ENCODE peak calls at places on chromosomes 7 and 10, in seven cellular contexts. One of them, this sample, is unnamed. For H3K4me1, the result is how much of the 10 kb centered on the place peaks cover.

GRCh38 chr7:81648716-81649115 is 121.1 kb downstream of the HGF start:
- DNase-seq in aorta: no peak
- DNase-seq in left ventricle myocardium inferior: no peak
- DNase-seq in breast epithelium: no peak
- DNase-seq in sigmoid colon: no peak
- DNase-seq in BE2C: no peak
- DNase-seq in OCI-LY7: no peak
- DNase-seq in this sample: no peak

GRCh38 chr10:510415-510881 is 179.0 kb downstream of the DIP2C start:
- DNase-seq in aorta: peak
- DNase-seq in left ventricle myocardium inferior: peak
- DNase-seq in breast epithelium: no peak
- DNase-seq in sigmoid colon: peak
- DNase-seq in BE2C: no peak
- DNase-seq in OCI-LY7: peak
- DNase-seq in this sample: no peak

GRCh38 chr10:103820101-103821062 is 35.0 kb downstream of the SH3PXD2A start:
- DNase-seq in aorta: peak
- DNase-seq in left ventricle myocardium inferior: peak
- DNase-seq in breast epithelium: peak
- DNase-seq in sigmoid colon: peak
- DNase-seq in BE2C: peak
- DNase-seq in OCI-LY7: no peak
- DNase-seq in this sample: no peak

GRCh38 chr10:12902135-12902572 is 99.4 kb downstream of the CCDC3 start:
- DNase-seq in aorta: no peak
- DNase-seq in left ventricle myocardium inferior: peak
- DNase-seq in breast epithelium: peak
- DNase-seq in sigmoid colon: no peak
- DNase-seq in BE2C: peak
- DNase-seq in OCI-LY7: peak
- DNase-seq in this sample: no peak

GRCh38 chr10:1462994-1463633 is 274.2 kb downstream of the ADARB2 start:
- DNase-seq in aorta: no peak
- DNase-seq in left ventricle myocardium inferior: no peak
- DNase-seq in breast epithelium: no peak
- DNase-seq in sigmoid colon: no peak
- DNase-seq in BE2C: no peak
- DNase-seq in OCI-LY7: no peak
- DNase-seq in this sample: no peak

GRCh38 chr10:83612050-83612449 is 527.3 kb upstream of the GHITM start:
- DNase-seq in aorta: no peak
- DNase-seq in left ventricle myocardium inferior: no peak
- DNase-seq in breast epithelium: no peak
- DNase-seq in sigmoid colon: no peak
- DNase-seq in BE2C: no peak
- DNase-seq in OCI-LY7: no peak
- DNase-seq in this sample: no peak

GRCh38 chr10:64118736-64119135 is 597.5 kb downstream of the REEP3 start:
- DNase-seq in aorta: no peak
- DNase-seq in left ventricle myocardium inferior: no peak
- DNase-seq in breast epithelium: no peak
- DNase-seq in sigmoid colon: no peak
- DNase-seq in BE2C: no peak
- DNase-seq in OCI-LY7: no peak
- DNase-seq in this sample: no peak

GRCh38 chr7:145893925-145894535 is 222.6 kb upstream of the CNTNAP2 start:
- DNase-seq in aorta: no peak
- DNase-seq in left ventricle myocardium inferior: no peak
- DNase-seq in breast epithelium: no peak
- DNase-seq in sigmoid colon: no peak
- DNase-seq in BE2C: no peak
- DNase-seq in OCI-LY7: no peak
- DNase-seq in this sample: no peak

GRCh38 chr10:114151486-114151885 is 22.5 kb downstream of the CCDC186 start:
- DNase-seq in aorta: no peak
- DNase-seq in left ventricle myocardium inferior: no peak
- DNase-seq in breast epithelium: no peak
- DNase-seq in sigmoid colon: no peak
- DNase-seq in BE2C: no peak
- DNase-seq in OCI-LY7: no peak
- DNase-seq in this sample: no peak

GRCh38 chr7:151806204-151806603 is 70.7 kb downstream of the PRKAG2 start:
- DNase-seq in aorta: peak
- DNase-seq in left ventricle myocardium inferior: no peak
- DNase-seq in breast epithelium: no peak
- DNase-seq in sigmoid colon: no peak
- DNase-seq in BE2C: no peak
- DNase-seq in OCI-LY7: no peak
- DNase-seq in this sample: no peak

GRCh38 chr10:89458289-89458688 is 43.9 kb downstream of the IFIT5 start:
- DNase-seq in aorta: no peak
- DNase-seq in left ventricle myocardium inferior: no peak
- DNase-seq in breast epithelium: no peak
- DNase-seq in sigmoid colon: no peak
- DNase-seq in BE2C: no peak
- DNase-seq in OCI-LY7: no peak
- DNase-seq in this sample: no peak

GRCh38 chr7:103613655-103614642 is 167.9 kb upstream of the SLC26A5 start:
- DNase-seq in aorta: no peak
- DNase-seq in left ventricle myocardium inferior: no peak
- DNase-seq in breast epithelium: no peak
- DNase-seq in sigmoid colon: no peak
- DNase-seq in BE2C: peak
- DNase-seq in OCI-LY7: no peak
- DNase-seq in this sample: no peak

GRCh38 chr7:152556013-152556412 is 119.9 kb downstream of the XRCC2 start:
- DNase-seq in aorta: peak
- DNase-seq in left ventricle myocardium inferior: no peak
- DNase-seq in breast epithelium: no peak
- DNase-seq in sigmoid colon: no peak
- DNase-seq in BE2C: no peak
- DNase-seq in OCI-LY7: no peak
- DNase-seq in this sample: no peak

GRCh38 chr7:82362129-82362528 is 81.4 kb downstream of the CACNA2D1 start:
- DNase-seq in aorta: no peak
- DNase-seq in left ventricle myocardium inferior: no peak
- DNase-seq in breast epithelium: no peak
- DNase-seq in sigmoid colon: no peak
- DNase-seq in BE2C: no peak
- DNase-seq in OCI-LY7: no peak
- DNase-seq in this sample: no peak

GRCh38 chr7:55018361-55019328 is at the start of gene EGFR:
- DNase-seq in aorta: peak
- DNase-seq in left ventricle myocardium inferior: peak
- DNase-seq in breast epithelium: peak
- DNase-seq in sigmoid colon: peak
- DNase-seq in BE2C: peak
- DNase-seq in OCI-LY7: no peak
- DNase-seq in this sample: no peak

GRCh38 chr7:45692031-45692430 is 117.9 kb downstream of the ADCY1 start:
- DNase-seq in aorta: no peak
- DNase-seq in left ventricle myocardium inferior: no peak
- DNase-seq in breast epithelium: no peak
- DNase-seq in sigmoid colon: no peak
- DNase-seq in BE2C: no peak
- DNase-seq in OCI-LY7: no peak
- DNase-seq in this sample: no peak

GRCh38 chr7:31119249-31119648 is 67.1 kb downstream of the ADCYAP1R1 start:
- DNase-seq in aorta: no peak
- DNase-seq in left ventricle myocardium inferior: no peak
- DNase-seq in breast epithelium: no peak
- DNase-seq in sigmoid colon: no peak
- DNase-seq in BE2C: no peak
- DNase-seq in OCI-LY7: no peak
- DNase-seq in this sample: no peak

GRCh38 chr10:123150986-123151738 is 3.0 kb upstream of the BUB3 start:
- DNase-seq in aorta: peak
- DNase-seq in left ventricle myocardium inferior: no peak
- DNase-seq in breast epithelium: no peak
- DNase-seq in sigmoid colon: no peak
- DNase-seq in BE2C: no peak
- DNase-seq in OCI-LY7: no peak
- DNase-seq in this sample: no peak

GRCh38 chr7:144738708-144739314 is 97.0 kb downstream of the TPK1 start:
- DNase-seq in aorta: no peak
- DNase-seq in left ventricle myocardium inferior: no peak
- DNase-seq in breast epithelium: no peak
- DNase-seq in sigmoid colon: no peak
- DNase-seq in BE2C: no peak
- DNase-seq in OCI-LY7: peak
- DNase-seq in this sample: no peak

GRCh38 chr7:38281211-38281610 is 7.8 kb upstream of the TARP start:
- DNase-seq in aorta: no peak
- DNase-seq in left ventricle myocardium inferior: no peak
- DNase-seq in breast epithelium: no peak
- DNase-seq in sigmoid colon: no peak
- DNase-seq in BE2C: no peak
- DNase-seq in OCI-LY7: no peak
- DNase-seq in this sample: no peak

GRCh38 chr7:83365746-83366145 is 203.1 kb upstream of the PCLO start:
- DNase-seq in aorta: no peak
- DNase-seq in left ventricle myocardium inferior: no peak
- DNase-seq in breast epithelium: no peak
- DNase-seq in sigmoid colon: no peak
- DNase-seq in BE2C: no peak
- DNase-seq in OCI-LY7: no peak
- DNase-seq in this sample: no peak

GRCh38 chr7:27184342-27185012 is 555 bp downstream of the HOXA11 start:
- DNase-seq in aorta: peak
- DNase-seq in left ventricle myocardium inferior: no peak
- DNase-seq in breast epithelium: no peak
- DNase-seq in sigmoid colon: peak
- DNase-seq in BE2C: no peak
- DNase-seq in OCI-LY7: no peak
- DNase-seq in this sample: peak

GRCh38 chr7:18906901-18907300 is 210.5 kb downstream of the TWIST1 start:
- DNase-seq in aorta: no peak
- DNase-seq in left ventricle myocardium inferior: no peak
- DNase-seq in breast epithelium: no peak
- DNase-seq in sigmoid colon: no peak
- DNase-seq in BE2C: no peak
- DNase-seq in OCI-LY7: no peak
- DNase-seq in this sample: no peak

GRCh38 chr10:97463363-97464132 is 17.6 kb downstream of the ZDHHC16 start:
- DNase-seq in aorta: no peak
- DNase-seq in left ventricle myocardium inferior: no peak
- DNase-seq in breast epithelium: no peak
- DNase-seq in sigmoid colon: no peak
- DNase-seq in BE2C: peak
- DNase-seq in OCI-LY7: peak
- DNase-seq in this sample: peak

GRCh38 chr7:95549818-95550529 is 46.3 kb downstream of the PDK4 start:
- DNase-seq in aorta: peak
- DNase-seq in left ventricle myocardium inferior: peak
- DNase-seq in breast epithelium: peak
- DNase-seq in sigmoid colon: peak
- DNase-seq in BE2C: no peak
- DNase-seq in OCI-LY7: no peak
- DNase-seq in this sample: no peak
- H3K4me3 ChIP-seq in aorta: no peak
- H3K4me3 ChIP-seq in left ventricle myocardium inferior: peak
- H3K4me3 ChIP-seq in breast epithelium: peak
- H3K4me3 ChIP-seq in sigmoid colon: no peak
- H3K4me3 ChIP-seq in BE2C: no peak
- H3K4me3 ChIP-seq in OCI-LY7: no peak
- H3K4me3 ChIP-seq in this sample: no peak

DNA sequence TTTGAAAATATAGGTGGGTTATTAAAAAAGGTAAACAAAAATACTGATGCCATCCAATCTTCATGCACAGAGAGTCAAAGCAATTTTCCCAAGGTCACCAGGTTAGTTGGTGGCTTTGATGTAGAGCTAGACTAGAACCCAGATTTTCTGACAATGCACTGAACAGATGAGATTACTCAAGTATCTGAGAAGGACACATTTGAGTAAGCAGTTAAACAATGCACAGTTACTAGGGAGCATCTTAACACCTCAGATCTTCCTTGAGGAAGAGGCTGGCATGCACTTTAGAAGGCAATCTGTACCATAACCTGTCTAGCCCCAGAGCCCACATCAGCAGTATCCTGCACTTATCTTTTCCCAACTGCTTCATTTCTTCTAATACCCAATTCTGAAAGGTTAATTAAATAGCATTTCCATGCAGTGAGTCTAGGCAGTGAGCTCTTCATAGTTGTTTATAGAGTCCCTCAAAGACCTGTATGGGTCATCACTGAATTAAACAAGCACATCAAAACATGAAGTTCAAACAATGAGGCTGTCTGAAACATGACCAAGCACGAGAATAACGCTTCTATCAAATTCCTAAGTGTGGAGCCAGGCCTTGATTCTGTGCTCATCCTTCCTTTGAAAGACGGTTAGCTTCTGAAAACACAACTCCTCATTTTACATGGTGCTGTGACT is 38.2 kb upstream of the ANK3 start:
- DNase-seq in aorta: no peak
- DNase-seq in left ventricle myocardium inferior: no peak
- DNase-seq in breast epithelium: no peak
- DNase-seq in sigmoid colon: no peak
- DNase-seq in BE2C: no peak
- DNase-seq in OCI-LY7: no peak
- DNase-seq in this sample: no peak
- H3K4me1 ChIP-seq in aorta: under half
- H3K4me1 ChIP-seq in left ventricle myocardium inferior: under half
- H3K4me1 ChIP-seq in breast epithelium: under half
- H3K4me1 ChIP-seq in sigmoid colon: under half
- H3K4me1 ChIP-seq in BE2C: under half
- H3K4me1 ChIP-seq in OCI-LY7: under half
- H3K4me1 ChIP-seq in this sample: under half

GRCh38 chr7:79454325-79454960 is 976 bp upstream of the MAGI2 start:
- DNase-seq in aorta: peak
- DNase-seq in left ventricle myocardium inferior: peak
- DNase-seq in breast epithelium: peak
- DNase-seq in sigmoid colon: peak
- DNase-seq in BE2C: peak
- DNase-seq in OCI-LY7: no peak
- DNase-seq in this sample: no peak
- H3K4me3 ChIP-seq in aorta: peak
- H3K4me3 ChIP-seq in left ventricle myocardium inferior: peak
- H3K4me3 ChIP-seq in breast epithelium: peak
- H3K4me3 ChIP-seq in sigmoid colon: peak
- H3K4me3 ChIP-seq in BE2C: peak
- H3K4me3 ChIP-seq in OCI-LY7: no peak
- H3K4me3 ChIP-seq in this sample: peak

DNA sequence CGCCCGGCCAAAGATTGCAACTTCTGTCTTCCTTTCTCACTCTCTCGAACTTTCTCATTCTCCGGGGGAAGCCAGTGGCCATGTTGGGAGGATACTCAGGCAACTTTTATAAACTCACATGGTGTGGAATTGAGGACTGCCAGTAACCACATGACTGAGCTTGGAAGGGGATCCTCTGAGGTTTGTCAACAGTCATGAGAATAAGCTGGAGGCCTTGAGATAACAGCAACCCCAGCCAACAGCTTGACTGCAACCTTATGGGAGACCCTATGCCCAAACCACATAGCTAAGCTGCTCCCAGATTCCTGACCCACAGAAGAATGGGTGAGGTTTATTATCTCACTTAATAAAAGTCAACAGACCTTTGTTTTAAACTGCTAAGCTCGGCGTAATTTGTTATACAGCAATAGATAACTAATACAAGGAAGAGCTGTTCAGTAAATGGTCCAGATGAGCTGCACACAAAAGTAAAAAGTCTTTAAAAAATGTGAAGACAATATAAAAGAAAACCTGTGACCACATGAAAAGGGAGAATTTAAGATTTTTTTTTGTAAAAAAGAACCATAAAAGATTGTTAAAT is 9.6 kb downstream of the SYPL1 start:
- DNase-seq in aorta: no peak
- DNase-seq in left ventricle myocardium inferior: no peak
- DNase-seq in breast epithelium: no peak
- DNase-seq in sigmoid colon: no peak
- DNase-seq in BE2C: no peak
- DNase-seq in OCI-LY7: no peak
- DNase-seq in this sample: no peak
- H3K4me1 ChIP-seq in aorta: under half
- H3K4me1 ChIP-seq in left ventricle myocardium inferior: half or more
- H3K4me1 ChIP-seq in breast epithelium: under half
- H3K4me1 ChIP-seq in sigmoid colon: under half
- H3K4me1 ChIP-seq in BE2C: under half
- H3K4me1 ChIP-seq in OCI-LY7: half or more
- H3K4me1 ChIP-seq in this sample: under half

This sample was measured in CD8-positive, alpha-beta T cell.